ENCODE peak calls at places on chromosome 13, in seven cellular contexts. Q, K, D, W, U, H and G are unnamed samples.
A peak's percentile ranks its signal among the peaks of the same experiment; 100 is the strongest.

GRCh38 chr13:92573467-92574057 is 653.0 kb upstream of the GPC6 start:
- DNase-seq in D (no peak), W (no peak), U (peak; percentile 36), Q (no peak), H (peak; percentile 50), K (peak; percentile 84), G (peak; percentile 62)

GRCh38 chr13:29165216-29165615 is 345.1 kb downstream of the MTUS2 start:
- DNase-seq in K (no peak), H (no peak), Q (no peak), W (no peak), U (no peak), D (no peak), G (no peak)

GRCh38 chr13:37878921-37879320 is 9.3 kb upstream of the TRPC4 start:
- DNase-seq in W (no peak), Q (no peak), D (no peak), H (no peak), U (no peak), K (no peak), G (no peak)

GRCh38 chr13:68509734-68510621 is 1279.8 kb upstream of the PCDH9 start:
- DNase-seq in H (no peak), Q (no peak), D (no peak), K (no peak), W (no peak), U (no peak), G (no peak)

GRCh38 chr13:26037302-26037701 is 14.5 kb downstream of the SHISA2 start:
- DNase-seq in H (peak; percentile 45), W (no peak), D (no peak), Q (no peak), U (no peak), K (peak; percentile 92), G (no peak)

GRCh38 chr13:26784704-26785639 is 24.4 kb upstream of the GPR12 start:
- DNase-seq in D (no peak), W (no peak), U (no peak), K (peak; percentile 53), Q (no peak), H (no peak), G (no peak)

GRCh38 chr13:48214519-48215121 is 18.4 kb upstream of the ITM2B start:
- DNase-seq in Q (no peak), D (no peak), K (no peak), W (no peak), H (no peak), U (no peak), G (no peak)

GRCh38 chr13:91247768-91248167 is 99.7 kb upstream of the MIR17HG start:
- DNase-seq in H (no peak), U (peak; percentile 19), W (no peak), D (no peak), Q (no peak), K (peak; percentile 34), G (no peak)

GRCh38 chr13:50829896-50830295 is 13.6 kb downstream of the DLEU7 start:
- DNase-seq in Q (no peak), D (no peak), H (no peak), U (peak; percentile 62), K (no peak), W (no peak), G (no peak)

DNA sequence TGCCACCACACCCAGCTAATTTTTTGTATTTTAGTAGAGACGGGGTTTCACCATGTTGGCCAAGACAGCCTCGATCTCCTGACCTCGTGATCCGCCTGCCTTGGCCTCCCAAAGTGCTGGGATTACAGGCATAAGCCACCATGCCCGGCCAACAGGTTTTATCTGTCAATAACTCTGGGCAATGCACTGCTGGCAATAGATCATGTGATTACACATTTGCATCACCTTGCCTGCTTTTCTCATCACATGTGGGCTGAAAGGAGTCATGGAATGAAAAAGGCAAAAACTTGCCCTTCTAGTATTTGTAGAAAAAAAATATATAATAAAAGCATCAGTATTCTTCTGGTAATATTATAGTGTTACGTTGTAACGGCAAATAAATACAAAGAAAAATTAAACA is 164.5 kb downstream of the NHLRC3 start:
- DNase-seq in Q (no peak), K (no peak), H (no peak), U (no peak), W (no peak), D (no peak), G (no peak)
- H3K4me1 ChIP-seq in Q (no peaks in the 10 kb centered on the region), K (no peaks in the 10 kb centered on the region), H (no peaks in the 10 kb centered on the region), U (no peaks in the 10 kb centered on the region), W (no peaks in the 10 kb centered on the region), D (no peaks in the 10 kb centered on the region), G (no peaks in the 10 kb centered on the region)

GRCh38 chr13:109786457-109787134 is at the start of gene IRS2:
- DNase-seq in D (peak; percentile 97), H (peak; percentile 95), U (peak; percentile 93), W (peak; percentile 92), K (peak; percentile 93), Q (peak; percentile 97), G (peak; percentile 99)
- H3K4me1 ChIP-seq in D (peaks cover 11% of the 10 kb centered on the region), H (peaks cover 4% of the 10 kb centered on the region), U (peaks cover 31% of the 10 kb centered on the region), W (peaks cover 51% of the 10 kb centered on the region), K (peaks cover 5% of the 10 kb centered on the region), Q (no peaks in the 10 kb centered on the region), G (peaks cover 33% of the 10 kb centered on the region)

GRCh38 chr13:107999751-108000150 is 215.6 kb downstream of the LIG4 start:
- DNase-seq in U (no peak), H (no peak), K (no peak), Q (no peak), W (no peak), D (no peak), G (no peak)

GRCh38 chr13:107993239-107993948 is 221.9 kb downstream of the LIG4 start:
- DNase-seq in K (no peak), D (no peak), U (no peak), H (no peak), Q (no peak), W (no peak), G (no peak)

GRCh38 chr13:107992542-107992941 is 222.8 kb downstream of the LIG4 start:
- DNase-seq in U (peak; percentile 1), D (no peak), W (no peak), H (no peak), Q (no peak), K (no peak), G (no peak)

GRCh38 chr13:107994137-107994536 is 221.2 kb downstream of the LIG4 start:
- DNase-seq in H (no peak), W (no peak), Q (no peak), K (no peak), D (no peak), U (no peak), G (no peak)
- H3K4me1 ChIP-seq in H (no peaks in the 10 kb centered on the region), W (no peaks in the 10 kb centered on the region), Q (no peaks in the 10 kb centered on the region), K (peaks cover 9% of the 10 kb centered on the region), D (no peaks in the 10 kb centered on the region), U (peaks cover 1% of the 10 kb centered on the region), G (no peaks in the 10 kb centered on the region)

GRCh38 chr13:97242755-97243497 is 20.8 kb downstream of the MBNL2 start:
- DNase-seq in Q (no peak), W (no peak), D (no peak), K (no peak), U (no peak), H (no peak), G (no peak)

GRCh38 chr13:97246596-97246995 is 24.5 kb downstream of the MBNL2 start:
- DNase-seq in D (no peak), H (no peak), W (no peak), U (no peak), Q (no peak), K (no peak), G (no peak)

GRCh38 chr13:97241761-97242160 is 19.6 kb downstream of the MBNL2 start:
- DNase-seq in H (no peak), U (no peak), W (no peak), D (no peak), K (no peak), Q (no peak), G (no peak)

GRCh38 chr13:97245011-97245410 is 22.9 kb downstream of the MBNL2 start:
- DNase-seq in W (no peak), Q (no peak), H (no peak), U (no peak), D (no peak), K (no peak), G (no peak)

GRCh38 chr13:97243915-97244820 is 22.0 kb downstream of the MBNL2 start:
- DNase-seq in H (no peak), U (no peak), D (no peak), Q (no peak), W (no peak), K (no peak), G (no peak)
- H3K4me1 ChIP-seq in H (peaks cover 9% of the 10 kb centered on the region), U (peaks cover 10% of the 10 kb centered on the region), D (no peaks in the 10 kb centered on the region), Q (no peaks in the 10 kb centered on the region), W (peaks cover 97% of the 10 kb centered on the region), K (peaks cover 44% of the 10 kb centered on the region), G (peaks cover 41% of the 10 kb centered on the region)

GRCh38 chr13:19289180-19289579 is 107.6 kb upstream of the TUBA3C start:
- DNase-seq in U (no peak), Q (no peak), D (no peak), H (no peak), W (no peak), K (no peak), G (no peak)
- H3K4me1 ChIP-seq in U (no peaks in the 10 kb centered on the region), Q (no peaks in the 10 kb centered on the region), D (no peaks in the 10 kb centered on the region), H (no peaks in the 10 kb centered on the region), W (no peaks in the 10 kb centered on the region), K (no peaks in the 10 kb centered on the region), G (no peaks in the 10 kb centered on the region)

GRCh38 chr13:110418944-110419343 is 111.9 kb downstream of the COL4A2 start:
- DNase-seq in K (no peak), Q (no peak), H (no peak), U (no peak), W (no peak), D (no peak), G (peak; percentile 55)

GRCh38 chr13:110420626-110421025 is 113.5 kb downstream of the COL4A2 start:
- DNase-seq in K (no peak), D (no peak), W (no peak), H (no peak), U (no peak), Q (no peak), G (peak; percentile 44)

GRCh38 chr13:110419391-110419791 is 112.3 kb downstream of the COL4A2 start:
- DNase-seq in W (no peak), U (no peak), Q (no peak), H (no peak), K (no peak), D (no peak), G (peak; percentile 90)

GRCh38 chr13:110421061-110421460 is 114.0 kb downstream of the COL4A2 start:
- DNase-seq in W (no peak), D (no peak), Q (no peak), K (no peak), U (peak; percentile 53), H (no peak), G (peak; percentile 54)

GRCh38 chr13:110419946-110420345 is 112.9 kb downstream of the COL4A2 start:
- DNase-seq in W (no peak), H (no peak), Q (no peak), K (no peak), U (no peak), D (no peak), G (no peak)
- H3K4me1 ChIP-seq in W (peaks cover 56% of the 10 kb centered on the region), H (no peaks in the 10 kb centered on the region), Q (no peaks in the 10 kb centered on the region), K (no peaks in the 10 kb centered on the region), U (peaks cover 35% of the 10 kb centered on the region), D (no peaks in the 10 kb centered on the region), G (peaks cover 61% of the 10 kb centered on the region)

DNA sequence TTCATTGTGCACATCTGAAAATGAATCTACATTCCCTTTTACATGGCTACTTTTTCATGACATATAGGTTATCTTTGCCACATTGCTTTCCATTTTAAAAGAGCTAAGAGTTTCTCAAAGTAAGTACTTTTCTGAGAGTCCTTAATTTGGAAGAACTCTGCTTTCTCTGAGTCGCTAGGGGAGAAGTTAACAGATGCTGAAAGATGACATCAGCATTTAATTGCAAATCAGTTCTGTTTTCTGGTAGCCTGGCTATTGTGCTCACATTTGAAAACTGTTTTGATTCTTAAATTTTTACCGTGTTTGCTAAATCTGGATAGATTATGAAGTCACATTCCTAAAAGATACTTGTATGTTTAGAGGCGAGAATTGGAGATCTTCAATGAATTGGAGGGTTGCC is 107.7 kb upstream of the C1QTNF9B start:
- DNase-seq in U (no peak), W (no peak), K (no peak), H (no peak), Q (no peak), D (no peak), G (no peak)
- H3K4me1 ChIP-seq in U (peaks cover 25% of the 10 kb centered on the region), W (peaks cover 12% of the 10 kb centered on the region), K (peaks cover 12% of the 10 kb centered on the region), H (no peaks in the 10 kb centered on the region), Q (no peaks in the 10 kb centered on the region), D (no peaks in the 10 kb centered on the region), G (no peaks in the 10 kb centered on the region)